ENCODE peak calls at places on chromosome 9, in four cellular contexts. I is fibroblast of lung, O is PC-3, P is left lung. A is an unnamed sample.

GRCh38 chr9:134961331-134962064 is 43.8 kb upstream of the FCN1 start:
- DNase-seq in P (peak), I (no peak), O (no peak), A (no peak)

GRCh38 chr9:124594215-124594614 is 87.0 kb upstream of the NR5A1 start:
- DNase-seq in P (no peak), I (no peak), O (no peak), A (no peak)

GRCh38 chr9:36424289-36425055 is 24.4 kb upstream of the RNF38 start:
- DNase-seq in O (no peak), P (no peak), I (no peak), A (no peak)

GRCh38 chr9:8809747-8810146 is 1010.2 kb upstream of the DMAC1 start:
- DNase-seq in I (no peak), O (no peak), P (no peak), A (no peak)

GRCh38 chr9:126317513-126317912 is 9.1 kb upstream of the MVB12B start:
- DNase-seq in O (peak), I (no peak), P (no peak), A (no peak)

GRCh38 chr9:134515026-134515821 is 126.4 kb upstream of the COL5A1 start:
- DNase-seq in I (peak), P (no peak), O (no peak), A (no peak)

GRCh38 chr9:104780796-104781395 is 17.0 kb downstream of the NIPSNAP3B start:
- DNase-seq in O (peak), P (no peak), I (peak), A (no peak)

GRCh38 chr9:68999393-69000105 is 14.4 kb downstream of the PRKACG start:
- DNase-seq in P (no peak), I (peak), O (peak), A (no peak)

GRCh38 chr9:134802201-134802795 is 78.3 kb upstream of the FCN2 start:
- DNase-seq in P (no peak), O (peak), I (no peak), A (no peak)

GRCh38 chr9:33676746-33677505 is 118.4 kb upstream of the PRSS3 start:
- DNase-seq in O (peak), P (peak), I (peak), A (no peak)

GRCh38 chr9:114163517-114163924 is 8.2 kb downstream of the COL27A1 start:
- DNase-seq in P (no peak), I (peak), O (no peak), A (peak)

GRCh38 chr9:13478235-13478634 is 198.7 kb upstream of the MPDZ start:
- DNase-seq in I (peak), P (no peak), O (peak), A (no peak)

GRCh38 chr9:129037767-129038098 is 1.3 kb downstream of the MIGA2 start:
- DNase-seq in P (no peak), O (no peak), I (no peak), A (no peak)

GRCh38 chr9:126326228-126327015 is at the start of gene MVB12B:
- DNase-seq in P (peak), I (no peak), O (peak), A (peak)

GRCh38 chr9:121196389-121196788 is 5.3 kb downstream of the RAB14 start:
- DNase-seq in I (no peak), O (no peak), P (no peak), A (no peak)

GRCh38 chr9:112361602-112362001 is 18.3 kb upstream of the HSDL2 start:
- DNase-seq in I (peak), P (no peak), O (peak), A (no peak)

GRCh38 chr9:125272697-125273096 is 11.1 kb downstream of the GAPVD1 start:
- DNase-seq in O (peak), I (no peak), P (no peak), A (no peak)

GRCh38 chr9:112332977-112333638 is at the start of gene PTBP3:
- DNase-seq in O (peak), I (peak), P (peak), A (peak)

GRCh38 chr9:107638922-107639321 is 149.4 kb upstream of the KLF4 start:
- DNase-seq in I (peak), P (no peak), O (no peak), A (peak)

GRCh38 chr9:134178781-134179551 is 14.6 kb upstream of the RNU6ATAC start:
- DNase-seq in P (peak), I (no peak), O (no peak), A (no peak)

GRCh38 chr9:69174645-69175487 is 789 bp downstream of the TJP2 start:
- DNase-seq in P (no peak), O (peak), I (peak), A (peak)

GRCh38 chr9:2729721-2730120 is 12.4 kb downstream of the KCNV2 start:
- DNase-seq in P (no peak), O (no peak), I (no peak), A (no peak)

GRCh38 chr9:34145165-34145564 is 18.7 kb upstream of the DCAF12 start:
- DNase-seq in O (no peak), I (peak), P (no peak), A (no peak)

GRCh38 chr9:77435688-77436087 is 212.4 kb downstream of the GNA14 start:
- DNase-seq in P (no peak), O (no peak), I (peak), A (no peak)

GRCh38 chr9:21605489-21605931 is 123.4 kb upstream of the IFNE start:
- DNase-seq in P (no peak), O (peak), I (peak), A (no peak)

GRCh38 chr9:105964171-105964570 is 269.8 kb downstream of the TMEM38B start:
- DNase-seq in O (no peak), I (no peak), P (no peak), A (no peak)

GRCh38 chr9:129763235-129763917 is 10.5 kb upstream of the PTGES start:
- DNase-seq in I (peak), O (no peak), P (no peak), A (no peak)

GRCh38 chr9:21965401-21965951 is 28.7 kb downstream of the CDKN2A start:
- DNase-seq in I (peak), P (peak), O (peak), A (no peak)

GRCh38 chr9:6239048-6239461 is 23.4 kb downstream of the IL33 start:
- DNase-seq in I (no peak), O (no peak), P (no peak), A (no peak)

GRCh38 chr9:37433754-37434435 is 11.4 kb downstream of the GRHPR start:
- DNase-seq in P (no peak), O (no peak), I (peak), A (no peak)

GRCh38 chr9:82583524-82583923 is 479.4 kb downstream of the RASEF start:
- DNase-seq in P (no peak), I (no peak), O (no peak), A (no peak)

GRCh38 chr9:27548055-27548741 is 18.6 kb upstream of the MOB3B start:
- DNase-seq in P (no peak), O (peak), I (no peak), A (no peak)

GRCh38 chr9:32413424-32413823 is 29.0 kb downstream of the ACO1 start:
- DNase-seq in O (no peak), P (no peak), I (no peak), A (no peak)

GRCh38 chr9:69549310-69550202 is 122.6 kb downstream of the APBA1 start:
- DNase-seq in P (no peak), O (peak), I (peak), A (no peak)

GRCh38 chr9:116572095-116572748 is 114.9 kb upstream of the TRIM32 start:
- DNase-seq in P (peak), O (peak), I (peak), A (peak)

GRCh38 chr9:133119461-133120342 is 1.3 kb downstream of the RALGDS start:
- DNase-seq in O (peak), P (peak), I (peak), A (no peak)

GRCh38 chr9:133728856-133729645 is 9.1 kb downstream of the SARDH start:
- DNase-seq in I (no peak), O (no peak), P (no peak), A (peak)

GRCh38 chr9:133332381-133332730 is 3.6 kb downstream of the SURF6 start:
- DNase-seq in I (no peak), P (peak), O (no peak), A (no peak)

GRCh38 chr9:104346645-104347175 is 157.4 kb upstream of the OR13F1 start:
- DNase-seq in O (peak), P (no peak), I (no peak), A (no peak)

GRCh38 chr9:84781431-84781830 is 111.9 kb downstream of the NTRK2 start:
- DNase-seq in O (peak), P (no peak), I (peak), A (no peak)
- TF ChIP-seq CTCF in O (peak), P (no peak), I (peak), A (peak)

GRCh38 chr9:127415158-127415557 is 9.0 kb upstream of the ZNF79 start:
- DNase-seq in I (no peak), P (no peak), O (no peak), A (no peak)
- H3K27ac ChIP-seq in I (no peak), P (no peak), O (no peak), A (no peak)

DNA sequence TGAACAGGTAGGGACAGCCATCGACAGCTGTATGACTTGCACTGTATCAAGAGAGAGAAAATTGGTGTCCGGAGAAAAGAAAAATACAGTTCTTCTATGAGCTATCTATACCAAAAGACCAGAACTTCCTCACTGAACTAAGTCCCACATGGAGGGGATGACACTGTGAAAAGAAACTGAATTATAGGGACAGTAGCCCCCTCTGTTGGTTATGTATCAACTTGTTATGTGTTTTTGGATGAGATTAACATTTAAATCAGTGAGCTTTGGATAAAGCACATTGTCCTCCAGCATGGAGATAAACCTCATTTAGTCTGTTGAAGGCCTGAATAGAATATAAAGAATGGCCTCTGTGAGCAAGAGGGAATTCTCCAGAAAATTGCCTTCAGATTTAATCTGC is 176.6 kb upstream of the SH3GL2 start:
- DNase-seq in P (no peak), I (peak), O (peak), A (no peak)
- TF ChIP-seq CTCF in P (no peak), I (no peak), O (peak), A (no peak)

GRCh38 chr9:109120204-109120789 is 550 bp upstream of the TMEM245 start:
- DNase-seq in P (no peak), O (no peak), I (no peak), A (no peak)
- H3K27ac ChIP-seq in P (no peak), O (no peak), I (no peak), A (no peak)

DNA sequence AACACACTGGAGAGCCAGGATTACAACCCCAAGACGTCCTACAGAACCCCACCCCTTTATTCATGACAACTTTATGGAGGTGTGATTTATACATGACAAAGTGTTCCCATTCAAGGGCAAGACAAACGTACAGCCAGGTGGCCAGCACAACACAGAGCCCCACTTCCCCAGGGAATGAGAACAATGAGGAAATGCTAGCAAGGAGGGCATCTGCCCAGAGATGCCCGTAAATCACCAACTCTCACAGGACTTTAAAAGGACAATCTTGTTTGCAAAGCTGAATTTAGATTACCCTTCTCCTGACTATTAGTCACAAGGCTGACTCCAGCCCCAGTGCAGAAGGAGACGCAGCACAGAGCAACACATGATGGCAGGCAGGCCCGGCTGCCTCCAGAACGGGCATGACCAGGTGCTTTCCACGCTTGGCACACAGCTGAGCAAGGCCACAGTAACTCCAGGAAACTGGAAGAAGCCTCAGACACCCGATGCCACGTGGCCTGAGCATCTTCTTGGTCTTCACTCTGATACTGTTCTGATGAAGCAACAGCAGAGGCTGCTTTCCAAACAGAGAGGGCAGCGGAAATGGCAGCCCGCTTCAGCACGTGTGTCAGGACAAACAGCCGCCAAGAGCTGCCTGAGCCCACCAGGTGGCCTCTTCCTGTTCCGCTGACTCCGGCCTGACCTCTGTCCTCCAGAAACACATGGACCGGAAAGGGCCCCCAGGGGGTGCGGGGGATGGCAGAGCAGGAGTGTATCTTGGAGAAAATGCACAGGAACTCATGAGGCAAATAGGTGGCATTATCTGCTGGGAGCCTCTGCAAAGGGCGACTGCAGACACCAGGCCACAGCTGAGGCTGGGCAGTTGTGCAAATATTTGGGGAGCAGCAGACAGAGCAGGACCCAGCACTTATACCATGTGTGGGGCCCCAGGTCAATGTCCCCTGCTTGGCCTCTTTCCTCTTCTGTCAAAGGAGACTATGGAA is 51.3 kb downstream of the ROR2 start:
- DNase-seq in P (no peak), I (no peak), O (no peak), A (no peak)
- TF ChIP-seq CTCF in P (no peak), I (no peak), O (no peak), A (no peak)

GRCh38 chr9:72585737-72586136 is 64.3 kb downstream of the TMC1 start:
- DNase-seq in O (peak), P (no peak), I (peak), A (no peak)

GRCh38 chr9:72586388-72587160 is 65.2 kb downstream of the TMC1 start:
- DNase-seq in I (peak), P (no peak), O (peak), A (no peak)

GRCh38 chr9:72579880-72580570 is 58.6 kb downstream of the TMC1 start:
- DNase-seq in O (peak), I (peak), P (no peak), A (no peak)

GRCh38 chr9:72579190-72579589 is 57.8 kb downstream of the TMC1 start:
- DNase-seq in O (peak), I (peak), P (no peak), A (peak)

DNA sequence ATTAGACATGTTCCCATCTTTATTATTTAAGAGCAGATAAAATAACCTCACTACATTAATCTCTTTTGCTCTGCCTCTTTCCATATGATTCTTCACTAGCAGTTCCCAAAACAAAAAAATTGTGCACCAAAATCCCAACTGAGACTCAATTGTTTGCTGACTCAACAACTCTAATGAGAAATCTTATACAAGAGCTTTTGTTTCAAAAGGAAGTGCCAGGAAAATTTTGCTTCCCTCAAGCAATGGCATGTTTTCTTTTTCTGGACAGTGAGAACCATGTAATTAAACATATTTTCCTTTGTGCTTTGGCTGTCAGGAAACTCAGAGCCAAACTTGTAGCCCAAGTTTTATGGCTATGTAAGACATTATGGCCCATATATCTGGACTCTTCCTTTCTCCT is 62.0 kb downstream of the TMC1 start:
- DNase-seq in O (no peak), P (no peak), I (peak), A (no peak)
- H3K27ac ChIP-seq in O (no peak), P (no peak), I (no peak), A (no peak)

DNA sequence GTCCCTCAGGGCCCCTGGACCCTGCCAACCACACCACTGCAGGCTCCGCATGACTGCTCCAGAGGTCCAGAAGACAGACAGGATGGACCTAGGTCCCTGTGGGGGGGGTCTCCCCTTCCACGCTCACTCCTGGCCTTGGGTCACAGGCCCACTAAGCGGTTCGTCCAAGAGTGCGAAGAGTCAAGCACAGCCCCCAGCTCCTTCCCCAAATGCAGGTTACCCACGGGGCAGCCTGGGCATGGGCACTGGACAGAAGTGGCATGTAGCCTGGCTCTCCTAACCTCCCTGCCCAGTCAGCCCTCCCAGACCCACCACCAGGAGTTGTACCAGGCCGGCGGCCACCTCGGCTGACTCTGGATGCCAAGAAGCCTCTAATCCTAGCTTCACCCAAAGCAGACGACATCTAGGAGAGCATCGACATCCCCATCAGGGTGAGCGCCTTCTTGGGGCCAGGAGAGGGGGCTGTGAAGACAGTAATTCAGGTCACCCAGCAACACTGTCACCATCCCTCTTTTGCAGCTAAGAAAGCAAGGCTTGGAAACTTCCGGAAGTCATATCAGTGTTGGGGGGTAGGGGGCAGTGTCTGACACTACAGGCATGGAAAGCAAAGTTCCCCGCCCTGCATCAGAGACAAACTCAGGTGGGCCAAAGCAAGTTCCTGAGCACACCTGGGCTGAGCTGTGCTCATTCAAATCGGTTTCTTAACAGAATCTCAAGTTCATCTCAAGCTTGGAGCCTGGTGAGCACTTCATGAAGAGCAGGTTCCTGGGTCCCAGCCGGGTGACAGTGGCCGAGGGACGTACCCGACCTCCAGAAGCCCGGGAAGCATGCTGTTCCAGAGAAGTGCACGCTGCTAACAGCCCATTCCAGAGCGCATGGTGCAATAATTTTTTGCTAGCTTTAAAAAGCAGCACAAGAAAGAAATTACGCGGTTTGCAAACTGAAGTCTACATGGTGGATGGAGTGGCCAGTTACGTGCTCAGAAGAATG is 68.7 kb downstream of the SEMA4D start:
- DNase-seq in O (no peak), P (no peak), I (no peak), A (no peak)
- TF ChIP-seq CTCF in O (peak), P (no peak), I (no peak), A (no peak)

A was measured in coronary artery.